ENCODE peak calls at places on chromosomes 6 and 20, in seven cellular contexts. G is AG09309; L is CD8-positive, alpha-beta T cell; Z is fibroblast of the aortic adventitia; V is iris pigment epithelial cell; S is activated CD8-positive, alpha-beta T cell treated with anti-CD3 and anti-CD28 coated beads, Interleukin-2, amount 10 ng/mL, durations not matched to agents 7 days and 5 days; O is endothelial cell. T is an unnamed sample.

GRCh38 chr20:46592580-46593362 is 42.3 kb upstream of the OCSTAMP start:
- DNase-seq in G (no peak), L (no peak), Z (no peak), V (no peak), S (peak; percentile 31), O (no peak), T (no peak)

GRCh38 chr20:29325304-29325640 is 1932.2 kb upstream of the DEFB115 start:
- DNase-seq in G (no peak), L (no peak), Z (no peak), V (no peak), S (no peak), O (no peak), T (no peak)

GRCh38 chr20:61120595-61121515 is 131.2 kb upstream of the CDH4 start:
- DNase-seq in G (peak; percentile 50), L (no peak), Z (peak; percentile 53), V (peak; percentile 55), S (peak; percentile 54), O (peak; percentile 66), T (no peak)

GRCh38 chr6:7540595-7540994 is 876 bp upstream of the DSP start:
- DNase-seq in G (no peak), L (no peak), Z (no peak), V (no peak), S (no peak), O (peak; percentile 29), T (peak; percentile 12)

GRCh38 chr20:51393566-51393965 is 149.0 kb downstream of the NFATC2 start:
- DNase-seq in G (no peak), L (no peak), Z (no peak), V (no peak), S (no peak), O (peak; percentile 35), T (no peak)

GRCh38 chr6:157987788-157988699 is 6.4 kb downstream of the SYNJ2 start:
- DNase-seq in G (no peak), L (no peak), Z (no peak), V (no peak), S (no peak), O (no peak), T (no peak)

GRCh38 chr6:39327516-39327915 is 5.0 kb upstream of the KCNK16 start:
- DNase-seq in G (no peak), L (no peak), Z (no peak), V (no peak), S (no peak), O (no peak), T (no peak)

GRCh38 chr6:119215885-119216590 is 133.5 kb downstream of the MAN1A1 start:
- DNase-seq in G (no peak), L (no peak), Z (no peak), V (no peak), S (no peak), O (no peak), T (no peak)

GRCh38 chr6:606829-607379 is 50.0 kb downstream of the HUS1B start:
- DNase-seq in G (no peak), L (no peak), Z (no peak), V (no peak), S (no peak), O (no peak), T (no peak)

GRCh38 chr6:74969591-74970267 is 236.1 kb downstream of the COL12A1 start:
- DNase-seq in G (no peak), L (no peak), Z (no peak), V (peak; percentile 3), S (no peak), O (no peak), T (no peak)

T was measured in naive B cell.